ENCODE peak calls at places on chromosomes 2 and 18, in ten cellular contexts. One of them, this sample, is unnamed.

GRCh38 chr2:25290811-25291510 is 50.8 kb downstream of the DNMT3A start:
- DNase-seq in EH: no peak
- DNase-seq in fibroblast of the conjunctiva: no peak
- DNase-seq in NCI-H1694 treated with DMSO at 0.1 percent for 48 hours: no peak
- DNase-seq in stimulated activated CD4-positive, alpha-beta T cell treated with anti-CD3 and anti-CD28 coated beads, Interleukin-12 subunit alpha, Interleukin-12 subunit beta, amount 100 ng/mL, for 48 hours: no peak
- DNase-seq in GM12865: no peak
- DNase-seq in H54: no peak
- DNase-seq in SHP77: peak
- DNase-seq in central memory CD8-positive, alpha-beta T cell: no peak
- DNase-seq in psoas muscle: no peak
- DNase-seq in this sample: no peak

GRCh38 chr2:232411901-232412629 is 5.4 kb downstream of the ALPG start:
- DNase-seq in fibroblast of the conjunctiva: no peak
- DNase-seq in EH: no peak
- DNase-seq in stimulated activated CD4-positive, alpha-beta T cell treated with anti-CD3 and anti-CD28 coated beads, Interleukin-12 subunit alpha, Interleukin-12 subunit beta, amount 100 ng/mL, for 48 hours: no peak
- DNase-seq in central memory CD8-positive, alpha-beta T cell: no peak
- DNase-seq in GM12865: no peak
- DNase-seq in H54: no peak
- DNase-seq in psoas muscle: no peak
- DNase-seq in NCI-H1694 treated with DMSO at 0.1 percent for 48 hours: no peak
- DNase-seq in SHP77: no peak
- DNase-seq in this sample: no peak

GRCh38 chr18:71598374-71598773 is 945.8 kb downstream of the CBLN2 start:
- DNase-seq in SHP77: no peak
- DNase-seq in GM12865: no peak
- DNase-seq in NCI-H1694 treated with DMSO at 0.1 percent for 48 hours: no peak
- DNase-seq in EH: no peak
- DNase-seq in stimulated activated CD4-positive, alpha-beta T cell treated with anti-CD3 and anti-CD28 coated beads, Interleukin-12 subunit alpha, Interleukin-12 subunit beta, amount 100 ng/mL, for 48 hours: no peak
- DNase-seq in psoas muscle: no peak
- DNase-seq in H54: no peak
- DNase-seq in fibroblast of the conjunctiva: no peak
- DNase-seq in central memory CD8-positive, alpha-beta T cell: no peak
- DNase-seq in this sample: no peak

GRCh38 chr2:69224495-69224803 is 162.6 kb downstream of the GFPT1 start:
- DNase-seq in SHP77: no peak
- DNase-seq in psoas muscle: no peak
- DNase-seq in NCI-H1694 treated with DMSO at 0.1 percent for 48 hours: no peak
- DNase-seq in central memory CD8-positive, alpha-beta T cell: no peak
- DNase-seq in GM12865: no peak
- DNase-seq in fibroblast of the conjunctiva: no peak
- DNase-seq in H54: no peak
- DNase-seq in stimulated activated CD4-positive, alpha-beta T cell treated with anti-CD3 and anti-CD28 coated beads, Interleukin-12 subunit alpha, Interleukin-12 subunit beta, amount 100 ng/mL, for 48 hours: no peak
- DNase-seq in EH: no peak
- DNase-seq in this sample: no peak

GRCh38 chr2:168716839-168717238 is 85.6 kb upstream of the NOSTRIN start:
- DNase-seq in fibroblast of the conjunctiva: no peak
- DNase-seq in central memory CD8-positive, alpha-beta T cell: no peak
- DNase-seq in SHP77: no peak
- DNase-seq in GM12865: no peak
- DNase-seq in H54: no peak
- DNase-seq in stimulated activated CD4-positive, alpha-beta T cell treated with anti-CD3 and anti-CD28 coated beads, Interleukin-12 subunit alpha, Interleukin-12 subunit beta, amount 100 ng/mL, for 48 hours: no peak
- DNase-seq in psoas muscle: no peak
- DNase-seq in EH: no peak
- DNase-seq in NCI-H1694 treated with DMSO at 0.1 percent for 48 hours: no peak
- DNase-seq in this sample: no peak

GRCh38 chr18:54762386-54762785 is 65.9 kb upstream of the RAB27B start:
- DNase-seq in fibroblast of the conjunctiva: no peak
- DNase-seq in NCI-H1694 treated with DMSO at 0.1 percent for 48 hours: no peak
- DNase-seq in EH: no peak
- DNase-seq in H54: no peak
- DNase-seq in GM12865: no peak
- DNase-seq in stimulated activated CD4-positive, alpha-beta T cell treated with anti-CD3 and anti-CD28 coated beads, Interleukin-12 subunit alpha, Interleukin-12 subunit beta, amount 100 ng/mL, for 48 hours: no peak
- DNase-seq in central memory CD8-positive, alpha-beta T cell: no peak
- DNase-seq in psoas muscle: no peak
- DNase-seq in SHP77: no peak
- DNase-seq in this sample: no peak

GRCh38 chr2:223465793-223466192 is 136.4 kb downstream of the SCG2 start:
- DNase-seq in stimulated activated CD4-positive, alpha-beta T cell treated with anti-CD3 and anti-CD28 coated beads, Interleukin-12 subunit alpha, Interleukin-12 subunit beta, amount 100 ng/mL, for 48 hours: no peak
- DNase-seq in GM12865: no peak
- DNase-seq in central memory CD8-positive, alpha-beta T cell: no peak
- DNase-seq in fibroblast of the conjunctiva: peak
- DNase-seq in EH: peak
- DNase-seq in H54: peak
- DNase-seq in SHP77: no peak
- DNase-seq in NCI-H1694 treated with DMSO at 0.1 percent for 48 hours: no peak
- DNase-seq in psoas muscle: peak
- DNase-seq in this sample: peak

GRCh38 chr2:2010266-2010665 is 266.0 kb upstream of the PXDN start:
- DNase-seq in fibroblast of the conjunctiva: no peak
- DNase-seq in NCI-H1694 treated with DMSO at 0.1 percent for 48 hours: peak
- DNase-seq in EH: no peak
- DNase-seq in central memory CD8-positive, alpha-beta T cell: no peak
- DNase-seq in GM12865: no peak
- DNase-seq in psoas muscle: no peak
- DNase-seq in SHP77: no peak
- DNase-seq in stimulated activated CD4-positive, alpha-beta T cell treated with anti-CD3 and anti-CD28 coated beads, Interleukin-12 subunit alpha, Interleukin-12 subunit beta, amount 100 ng/mL, for 48 hours: no peak
- DNase-seq in H54: no peak
- DNase-seq in this sample: no peak

GRCh38 chr2:119484834-119485233 is 39.4 kb downstream of the SCTR start:
- DNase-seq in NCI-H1694 treated with DMSO at 0.1 percent for 48 hours: no peak
- DNase-seq in GM12865: no peak
- DNase-seq in SHP77: no peak
- DNase-seq in fibroblast of the conjunctiva: no peak
- DNase-seq in central memory CD8-positive, alpha-beta T cell: no peak
- DNase-seq in psoas muscle: no peak
- DNase-seq in EH: no peak
- DNase-seq in H54: no peak
- DNase-seq in stimulated activated CD4-positive, alpha-beta T cell treated with anti-CD3 and anti-CD28 coated beads, Interleukin-12 subunit alpha, Interleukin-12 subunit beta, amount 100 ng/mL, for 48 hours: no peak
- DNase-seq in this sample: no peak

GRCh38 chr18:32714571-32715148 is 58.2 kb downstream of the KLHL14 start:
- DNase-seq in EH: no peak
- DNase-seq in stimulated activated CD4-positive, alpha-beta T cell treated with anti-CD3 and anti-CD28 coated beads, Interleukin-12 subunit alpha, Interleukin-12 subunit beta, amount 100 ng/mL, for 48 hours: peak
- DNase-seq in NCI-H1694 treated with DMSO at 0.1 percent for 48 hours: peak
- DNase-seq in H54: peak
- DNase-seq in fibroblast of the conjunctiva: peak
- DNase-seq in SHP77: peak
- DNase-seq in central memory CD8-positive, alpha-beta T cell: no peak
- DNase-seq in psoas muscle: no peak
- DNase-seq in GM12865: peak
- DNase-seq in this sample: no peak

GRCh38 chr18:67408240-67408639 is 108.3 kb downstream of the DSEL start:
- DNase-seq in central memory CD8-positive, alpha-beta T cell: no peak
- DNase-seq in stimulated activated CD4-positive, alpha-beta T cell treated with anti-CD3 and anti-CD28 coated beads, Interleukin-12 subunit alpha, Interleukin-12 subunit beta, amount 100 ng/mL, for 48 hours: no peak
- DNase-seq in fibroblast of the conjunctiva: no peak
- DNase-seq in EH: no peak
- DNase-seq in H54: no peak
- DNase-seq in GM12865: no peak
- DNase-seq in psoas muscle: no peak
- DNase-seq in SHP77: no peak
- DNase-seq in NCI-H1694 treated with DMSO at 0.1 percent for 48 hours: no peak
- DNase-seq in this sample: no peak

GRCh38 chr2:134558208-134558890 is 160.5 kb downstream of the TMEM163 start:
- DNase-seq in EH: no peak
- DNase-seq in psoas muscle: no peak
- DNase-seq in NCI-H1694 treated with DMSO at 0.1 percent for 48 hours: peak
- DNase-seq in H54: no peak
- DNase-seq in GM12865: no peak
- DNase-seq in central memory CD8-positive, alpha-beta T cell: no peak
- DNase-seq in fibroblast of the conjunctiva: no peak
- DNase-seq in SHP77: peak
- DNase-seq in stimulated activated CD4-positive, alpha-beta T cell treated with anti-CD3 and anti-CD28 coated beads, Interleukin-12 subunit alpha, Interleukin-12 subunit beta, amount 100 ng/mL, for 48 hours: no peak
- DNase-seq in this sample: no peak

GRCh38 chr2:36710858-36711520 is 14.5 kb downstream of the VIT start:
- DNase-seq in GM12865: no peak
- DNase-seq in central memory CD8-positive, alpha-beta T cell: no peak
- DNase-seq in EH: peak
- DNase-seq in SHP77: no peak
- DNase-seq in psoas muscle: no peak
- DNase-seq in NCI-H1694 treated with DMSO at 0.1 percent for 48 hours: no peak
- DNase-seq in H54: no peak
- DNase-seq in stimulated activated CD4-positive, alpha-beta T cell treated with anti-CD3 and anti-CD28 coated beads, Interleukin-12 subunit alpha, Interleukin-12 subunit beta, amount 100 ng/mL, for 48 hours: no peak
- DNase-seq in fibroblast of the conjunctiva: no peak
- DNase-seq in this sample: no peak

GRCh38 chr2:23293756-23294155 is 91.2 kb upstream of the KLHL29 start:
- DNase-seq in NCI-H1694 treated with DMSO at 0.1 percent for 48 hours: no peak
- DNase-seq in GM12865: no peak
- DNase-seq in central memory CD8-positive, alpha-beta T cell: no peak
- DNase-seq in EH: peak
- DNase-seq in fibroblast of the conjunctiva: no peak
- DNase-seq in SHP77: no peak
- DNase-seq in psoas muscle: no peak
- DNase-seq in H54: no peak
- DNase-seq in stimulated activated CD4-positive, alpha-beta T cell treated with anti-CD3 and anti-CD28 coated beads, Interleukin-12 subunit alpha, Interleukin-12 subunit beta, amount 100 ng/mL, for 48 hours: no peak
- DNase-seq in this sample: no peak

GRCh38 chr2:133157141-133157540 is 411.1 kb downstream of the NCKAP5 start:
- DNase-seq in NCI-H1694 treated with DMSO at 0.1 percent for 48 hours: no peak
- DNase-seq in fibroblast of the conjunctiva: no peak
- DNase-seq in EH: no peak
- DNase-seq in central memory CD8-positive, alpha-beta T cell: no peak
- DNase-seq in stimulated activated CD4-positive, alpha-beta T cell treated with anti-CD3 and anti-CD28 coated beads, Interleukin-12 subunit alpha, Interleukin-12 subunit beta, amount 100 ng/mL, for 48 hours: no peak
- DNase-seq in GM12865: no peak
- DNase-seq in psoas muscle: no peak
- DNase-seq in SHP77: no peak
- DNase-seq in H54: no peak
- DNase-seq in this sample: no peak

GRCh38 chr2:102245266-102246151 is 58.7 kb downstream of the IL1RL2 start:
- DNase-seq in EH: peak
- DNase-seq in H54: no peak
- DNase-seq in SHP77: no peak
- DNase-seq in GM12865: no peak
- DNase-seq in fibroblast of the conjunctiva: peak
- DNase-seq in psoas muscle: peak
- DNase-seq in central memory CD8-positive, alpha-beta T cell: no peak
- DNase-seq in NCI-H1694 treated with DMSO at 0.1 percent for 48 hours: no peak
- DNase-seq in stimulated activated CD4-positive, alpha-beta T cell treated with anti-CD3 and anti-CD28 coated beads, Interleukin-12 subunit alpha, Interleukin-12 subunit beta, amount 100 ng/mL, for 48 hours: no peak
- DNase-seq in this sample: no peak

This sample was measured in T1000.